ENCODE peak calls at places on chromosomes 5 and 9, in four cellular contexts. B, R, S and E are unnamed samples.

GRCh38 chr9:89601856-89602562 is 2.8 kb upstream of the GADD45G start:
- DNase-seq in B (no peak), R (no peak), S (no peak), E (no peak)

GRCh38 chr9:133117271-133118178 is 3.5 kb downstream of the RALGDS start:
- DNase-seq in B (peak; percentile 48), R (no peak), S (no peak), E (no peak)

GRCh38 chr9:14366071-14366470 is 52.1 kb upstream of the NFIB start:
- DNase-seq in B (peak; percentile 94), R (peak; percentile 94), S (peak; percentile 12), E (no peak)

GRCh38 chr9:12705738-12706391 is 12.7 kb downstream of the TYRP1 start:
- DNase-seq in B (no peak), R (no peak), S (no peak), E (no peak)

GRCh38 chr5:43674536-43674935 is 71.6 kb downstream of the NNT start:
- DNase-seq in B (peak; percentile 21), R (no peak), S (no peak), E (no peak)

GRCh38 chr9:81724242-81724889 is 35.0 kb upstream of the TLE1 start:
- DNase-seq in B (peak; percentile 25), R (no peak), S (no peak), E (no peak)

GRCh38 chr9:88270398-88270797 is 117.8 kb upstream of the SPIN1 start:
- DNase-seq in B (no peak), R (no peak), S (no peak), E (no peak)

GRCh38 chr5:55407059-55407684 is 99.4 kb downstream of the MTREX start:
- DNase-seq in B (peak; percentile 30), R (peak; percentile 47), S (peak; percentile 50), E (no peak)

GRCh38 chr5:172680921-172681320 is 39.9 kb downstream of the NEURL1B start:
- DNase-seq in B (no peak), R (no peak), S (no peak), E (no peak)

DNA sequence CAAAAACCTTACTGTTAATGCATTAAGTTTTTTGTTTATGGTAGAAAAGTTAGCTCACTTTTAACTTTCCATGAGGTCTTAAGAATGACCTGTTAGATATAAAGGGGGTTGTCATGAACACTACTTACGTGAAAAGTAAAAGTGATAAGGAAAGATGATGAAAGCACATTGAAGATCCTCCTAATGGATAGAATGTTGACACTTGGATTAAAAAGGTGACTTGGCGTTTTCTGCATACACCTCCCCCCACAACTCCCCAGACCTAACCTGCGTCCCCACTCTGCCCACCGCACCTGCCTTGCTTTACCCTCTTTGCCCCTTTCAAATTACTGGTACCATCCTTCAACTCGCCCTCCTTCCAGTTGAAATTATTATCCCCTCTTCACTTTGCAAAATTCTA is 32.0 kb downstream of the TJP2 start:
- DNase-seq in B (no peak), R (no peak), S (no peak), E (no peak)
- H3K4me3 ChIP-seq in B (no peak overlapping the region), R (no peak overlapping the region), S (no peak overlapping the region), E (no peak overlapping the region)

DNA sequence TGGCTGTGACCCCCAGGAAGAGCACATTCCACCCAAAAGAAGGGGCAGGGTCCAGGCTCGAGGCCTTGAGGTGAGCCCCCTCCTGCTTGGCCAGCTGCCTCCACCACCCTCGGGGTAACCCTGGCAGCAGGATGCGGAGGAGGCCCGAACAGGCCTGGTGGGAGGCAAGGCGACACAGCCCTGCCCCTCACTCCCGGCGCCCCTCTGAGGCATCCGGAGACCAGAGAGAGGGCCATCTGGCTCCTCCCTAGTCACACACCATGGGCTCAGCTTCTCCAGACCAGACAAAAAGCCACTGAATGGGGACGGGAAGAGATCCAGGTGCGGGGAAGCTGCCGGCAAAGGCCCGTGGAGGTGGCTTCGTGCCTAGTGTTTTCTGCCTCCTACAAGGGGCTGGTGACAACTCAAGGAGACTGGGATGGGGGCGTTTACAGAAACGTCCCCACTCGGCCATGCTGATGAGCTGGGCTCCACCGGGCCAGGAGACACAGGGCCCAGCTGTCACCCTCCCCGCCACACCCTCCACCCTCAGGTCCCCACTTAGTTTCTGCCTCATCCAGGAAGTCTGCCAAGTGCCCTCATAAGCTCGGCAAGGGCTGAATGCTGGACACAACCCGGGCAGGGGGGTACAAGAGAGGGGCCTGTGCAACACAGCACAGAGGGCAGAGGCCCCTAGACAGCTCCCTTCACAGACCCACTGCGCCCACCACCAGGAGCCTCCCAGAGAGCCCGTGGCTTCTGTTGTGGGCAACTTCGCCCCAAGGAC is 41.9 kb downstream of the NACC2 start:
- DNase-seq in B (no peak), R (no peak), S (no peak), E (no peak)
- H3K4me3 ChIP-seq in B (no peak overlapping the region), R (no peak overlapping the region), S (no peak overlapping the region), E (no peak overlapping the region)

GRCh38 chr5:139296198-139296597 is 2.7 kb downstream of the MATR3 start:
- DNase-seq in B (no peak), R (no peak), S (no peak), E (no peak)
- H3K4me3 ChIP-seq in B (peak overlapping the region; percentile 96), R (peak overlapping the region; percentile 80), S (no peak overlapping the region), E (no peak overlapping the region)

GRCh38 chr5:59123595-59124561 is 541.0 kb downstream of the RAB3C start:
- DNase-seq in B (no peak), R (no peak), S (no peak), E (peak; percentile 62)
- H3K4me3 ChIP-seq in B (no peak overlapping the region), R (no peak overlapping the region), S (no peak overlapping the region), E (peak overlapping the region; percentile 35)

DNA sequence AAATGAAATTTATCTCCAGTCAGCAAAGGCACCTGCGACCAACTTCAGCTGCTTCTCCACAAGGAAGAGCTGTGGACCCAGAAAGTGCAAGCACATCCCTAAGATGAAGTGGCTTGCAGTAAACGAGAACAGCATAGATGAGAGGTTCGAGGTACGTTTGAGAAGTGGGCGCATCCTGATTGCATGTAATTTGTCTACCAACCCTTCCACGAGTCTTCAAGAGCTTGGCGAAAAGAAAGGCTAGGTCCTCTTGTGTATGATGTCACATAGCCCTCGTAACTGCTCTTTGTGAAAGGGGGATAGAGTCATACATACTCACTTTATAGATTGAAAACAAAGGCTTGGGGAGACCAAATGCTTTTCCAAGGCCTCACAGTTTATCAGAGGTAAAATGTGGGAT is 6.0 kb upstream of the LCP2 start:
- DNase-seq in B (no peak), R (no peak), S (no peak), E (no peak)
- H3K4me3 ChIP-seq in B (no peak overlapping the region), R (no peak overlapping the region), S (no peak overlapping the region), E (peak overlapping the region; percentile 5)

GRCh38 chr5:141489841-141490240 is 960 bp downstream of the PCDHGC5 start:
- DNase-seq in B (no peak), R (no peak), S (no peak), E (no peak)
- H3K4me3 ChIP-seq in B (peak overlapping the region; percentile 39), R (no peak overlapping the region), S (no peak overlapping the region), E (no peak overlapping the region)

GRCh38 chr9:124260769-124261603 is 3.2 kb downstream of the NEK6 start:
- DNase-seq in B (peak; percentile 75), R (no peak), S (peak; percentile 45), E (no peak)
- H3K4me3 ChIP-seq in B (peak overlapping the region; percentile 46), R (peak overlapping the region; percentile 94), S (no peak overlapping the region), E (no peak overlapping the region)